ENCODE peak calls at places on chromosomes 2 and 18, in six cellular contexts. L, M, X, G, S and Y are unnamed samples.

GRCh38 chr2:205925373-205926337 is 160.3 kb downstream of the INO80D start:
- DNase-seq in M (no peak), X (peak; percentile 91), G (peak; percentile 73), S (peak; percentile 80), L (peak; percentile 86), Y (peak; percentile 96)

GRCh38 chr2:215717627-215718412 is 282.0 kb upstream of the FN1 start:
- DNase-seq in X (no peak), L (no peak), G (no peak), M (no peak), S (no peak), Y (no peak)

GRCh38 chr2:228118940-228119339 is 62.5 kb downstream of the SPHKAP start:
- DNase-seq in X (no peak), G (no peak), L (no peak), M (no peak), S (no peak), Y (no peak)

GRCh38 chr2:112601754-112602153 is 17.3 kb downstream of the CHCHD5 start:
- DNase-seq in X (no peak), S (no peak), M (no peak), G (no peak), L (no peak), Y (no peak)

GRCh38 chr18:65287642-65288041 is 463.2 kb upstream of the CDH7 start:
- DNase-seq in S (no peak), M (no peak), L (no peak), G (no peak), X (no peak), Y (no peak)

GRCh38 chr2:167924556-167924955 is 322.8 kb downstream of the STK39 start:
- DNase-seq in M (no peak), L (no peak), G (no peak), S (no peak), X (no peak), Y (no peak)

GRCh38 chr2:24825883-24826800 is 32.9 kb downstream of the CENPO start:
- DNase-seq in S (peak; percentile 53), G (peak; percentile 38), M (no peak), L (peak; percentile 44), X (no peak), Y (no peak)

GRCh38 chr2:25951071-25951547 is 31.2 kb downstream of the KIF3C start:
- DNase-seq in X (peak; percentile 87), M (peak; percentile 58), L (peak; percentile 90), G (peak; percentile 86), S (peak; percentile 79), Y (peak; percentile 82)

GRCh38 chr18:45652703-45653490 is 37.6 kb downstream of the SLC14A2 start:
- DNase-seq in X (no peak), L (no peak), S (no peak), G (no peak), M (no peak), Y (no peak)

DNA sequence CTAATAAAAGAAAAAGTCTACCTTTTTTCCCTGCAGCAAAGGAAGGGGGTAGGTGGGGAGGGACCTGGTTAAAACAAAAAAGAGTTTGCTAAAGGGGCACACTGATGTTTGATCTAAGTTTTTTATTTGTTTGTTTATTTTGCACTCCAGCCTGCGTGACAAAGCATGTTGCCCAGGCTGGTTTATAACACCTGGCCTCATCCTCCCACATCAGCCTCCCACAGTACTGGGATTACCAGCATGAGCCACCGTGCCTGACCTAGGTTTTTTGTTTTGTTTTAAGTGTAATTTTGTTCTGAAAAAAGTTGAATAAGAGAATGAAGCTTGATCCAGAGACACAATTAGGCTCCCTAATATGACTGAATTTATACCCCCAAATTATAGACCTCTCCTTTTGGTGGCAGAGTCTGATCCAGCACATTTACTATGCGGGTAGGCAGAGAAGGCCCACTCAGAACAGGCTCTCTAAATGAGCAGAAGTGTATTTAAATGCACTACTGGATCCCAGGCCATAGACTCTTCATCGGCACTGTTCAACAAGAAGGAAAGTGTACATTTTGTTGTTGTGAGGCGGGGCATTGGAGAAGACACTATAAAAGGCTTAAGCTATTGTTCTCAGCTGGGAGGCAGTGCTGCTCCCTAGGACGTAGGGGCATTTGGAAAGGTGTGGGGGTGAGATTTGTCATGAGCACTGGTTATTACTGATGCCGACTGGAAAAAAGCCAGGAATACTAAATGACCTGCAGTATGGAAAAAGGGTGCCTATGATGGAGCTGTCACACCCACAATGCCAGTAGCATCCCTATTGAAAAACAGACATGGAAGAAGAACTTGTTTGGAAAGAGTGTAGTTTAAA is 32.4 kb downstream of the MRPS9 start:
- DNase-seq in M (no peak), L (no peak), X (no peak), S (no peak), G (no peak), Y (no peak)
- H3K27ac ChIP-seq in M (no peak overlapping the region), L (no peak overlapping the region), X (no peak overlapping the region), S (no peak overlapping the region), G (no peak overlapping the region), Y (no peak overlapping the region)

GRCh38 chr2:237090906-237091305 is 5.2 kb downstream of the COPS8 start:
- DNase-seq in M (no peak), S (no peak), X (no peak), G (no peak), L (no peak), Y (no peak)

GRCh38 chr2:237092506-237092905 is 6.8 kb downstream of the COPS8 start:
- DNase-seq in S (no peak), G (no peak), L (no peak), M (no peak), X (no peak), Y (no peak)

GRCh38 chr2:237096201-237096600 is 10.5 kb downstream of the COPS8 start:
- DNase-seq in M (no peak), G (no peak), S (no peak), X (no peak), L (no peak), Y (no peak)

GRCh38 chr2:237092920-237093781 is 7.5 kb downstream of the COPS8 start:
- DNase-seq in G (no peak), M (peak; percentile 65), S (no peak), L (peak; percentile 67), X (no peak), Y (no peak)

DNA sequence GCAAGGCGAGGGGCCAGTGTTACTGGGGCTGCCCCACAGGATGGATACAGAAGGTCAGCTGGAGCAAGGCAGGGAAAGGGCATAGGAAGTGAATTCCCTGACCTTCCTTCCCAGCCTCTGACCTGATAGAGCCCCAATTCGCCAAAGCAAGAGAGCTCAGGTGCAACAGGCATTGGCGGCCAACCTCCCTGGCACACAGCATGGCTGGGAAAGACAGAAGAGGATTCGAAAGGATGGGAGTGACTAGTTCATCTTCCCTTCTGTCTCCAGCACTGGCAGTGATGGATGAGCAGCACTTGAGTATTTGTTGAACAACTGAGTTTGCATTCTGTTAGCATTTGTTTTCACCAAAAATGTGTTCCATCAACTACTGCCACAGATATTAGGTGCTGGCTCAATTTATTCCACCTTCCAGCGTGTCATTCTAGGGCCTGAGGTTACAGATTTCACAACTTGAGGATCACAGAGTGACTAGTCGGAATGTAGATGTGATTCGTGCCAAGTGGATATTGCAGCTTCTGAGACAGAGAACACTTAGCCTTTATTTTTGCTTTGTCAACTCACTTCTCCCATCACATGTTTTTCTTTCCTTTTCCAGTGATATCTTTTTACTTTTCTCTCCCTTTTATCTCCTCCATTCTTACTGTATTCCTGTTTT is 6.2 kb downstream of the COPS8 start:
- DNase-seq in S (no peak), X (no peak), L (peak; percentile 73), G (no peak), M (no peak), Y (no peak)
- H3K27ac ChIP-seq in S (no peak overlapping the region), X (no peak overlapping the region), L (peak overlapping the region; percentile 83), G (no peak overlapping the region), M (no peak overlapping the region), Y (no peak overlapping the region)

GRCh38 chr18:5416112-5416511 is 120.6 kb upstream of the ZBTB14 start:
- DNase-seq in M (no peak), X (no peak), L (no peak), S (no peak), G (no peak), Y (no peak)

GRCh38 chr18:5419601-5420000 is 124.1 kb upstream of the ZBTB14 start:
- DNase-seq in G (no peak), S (no peak), M (no peak), X (no peak), L (no peak), Y (no peak)

GRCh38 chr18:5420909-5421308 is 122.9 kb downstream of the EPB41L3 start:
- DNase-seq in X (no peak), M (no peak), S (no peak), L (no peak), G (no peak), Y (no peak)

GRCh38 chr18:5417342-5417741 is 121.8 kb upstream of the ZBTB14 start:
- DNase-seq in L (no peak), X (no peak), G (no peak), M (no peak), S (no peak), Y (peak; percentile 55)

DNA sequence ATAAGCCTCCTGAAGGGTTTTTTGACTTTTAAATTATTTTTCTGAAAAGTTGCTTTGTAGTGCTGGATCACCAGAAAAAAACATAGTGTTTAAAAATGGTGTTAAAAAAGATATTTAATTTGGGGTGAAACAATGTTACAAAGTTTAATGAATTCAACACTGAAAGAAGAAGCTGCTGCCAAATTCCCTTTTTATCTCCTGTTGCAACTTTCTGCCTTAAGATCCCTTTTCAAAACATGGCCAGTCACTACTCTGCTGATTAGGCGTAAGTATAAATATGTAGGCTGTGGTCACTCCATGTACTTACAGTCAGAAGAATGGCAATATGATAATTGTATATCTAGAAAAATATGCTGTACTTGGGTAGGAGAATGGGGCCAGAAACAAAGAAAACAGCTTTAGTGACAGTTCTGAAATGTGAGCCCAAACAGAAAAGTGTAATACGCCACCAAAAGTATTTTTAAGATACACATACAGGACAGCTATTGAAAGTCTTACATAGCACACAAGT is 123.5 kb upstream of the ZBTB14 start:
- DNase-seq in S (no peak), L (no peak), X (no peak), M (no peak), G (no peak), Y (no peak)
- H3K27ac ChIP-seq in S (no peak overlapping the region), L (no peak overlapping the region), X (no peak overlapping the region), M (no peak overlapping the region), G (no peak overlapping the region), Y (no peak overlapping the region)

GRCh38 chr2:88658318-88658717 is 31.1 kb upstream of the EIF2AK3 start:
- DNase-seq in S (no peak), G (no peak), X (no peak), M (no peak), L (no peak), Y (no peak)
- H3K27ac ChIP-seq in S (peak overlapping the region; percentile 53), G (no peak overlapping the region), X (no peak overlapping the region), M (no peak overlapping the region), L (peak overlapping the region; percentile 95), Y (peak overlapping the region; percentile 49)

DNA sequence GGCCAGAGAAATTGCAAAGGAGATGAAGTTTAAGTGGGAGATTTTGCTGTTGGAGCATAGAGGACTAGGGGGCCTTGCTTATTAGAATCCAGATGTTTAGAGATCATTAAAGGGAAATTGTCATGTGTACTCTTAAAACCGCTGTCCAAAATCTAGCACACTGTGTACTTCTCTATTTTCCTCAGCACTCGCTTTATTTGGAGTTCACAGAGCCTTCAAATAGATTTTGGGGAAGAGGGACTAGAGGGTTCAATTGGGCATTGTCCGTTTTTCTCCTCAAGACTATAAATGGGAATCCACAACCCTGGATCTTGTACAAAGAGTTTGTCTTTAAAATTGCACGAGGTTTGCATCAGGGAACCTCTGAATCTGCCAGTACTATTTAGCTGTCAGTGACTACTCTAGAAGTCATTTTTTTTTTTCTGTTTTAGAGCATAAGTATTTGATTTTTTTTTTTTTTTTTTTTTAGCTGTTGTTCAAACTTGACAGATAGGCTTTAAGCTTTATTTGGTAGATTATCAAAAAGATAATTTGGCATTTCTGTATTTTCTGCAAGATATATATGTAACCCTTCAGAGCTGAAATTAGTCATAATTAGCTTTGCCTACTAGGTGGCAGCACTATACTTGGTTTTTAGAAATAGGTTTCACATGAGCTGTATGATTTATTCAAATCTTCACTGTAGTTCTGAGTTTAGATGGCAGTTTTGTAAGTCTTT is 14.2 kb downstream of the PMS1 start:
- DNase-seq in G (peak; percentile 27), M (no peak), S (no peak), L (no peak), X (no peak), Y (no peak)
- H3K27ac ChIP-seq in G (no peak overlapping the region), M (no peak overlapping the region), S (no peak overlapping the region), L (peak overlapping the region; percentile 2), X (no peak overlapping the region), Y (no peak overlapping the region)